ENCODE peak calls at places on chromosomes 6 and 20, in four cellular contexts. One of them, this sample, is unnamed.

GRCh38 chr6:125511809-125512341 is 210.1 kb upstream of the HDDC2 start:
- DNase-seq in keratinocyte: no peak
- DNase-seq in lung: no peak
- DNase-seq in OCI-LY7: no peak
- DNase-seq in this sample: no peak

GRCh38 chr6:64383277-64383676 is 747.7 kb downstream of the PHF3 start:
- DNase-seq in keratinocyte: no peak
- DNase-seq in lung: no peak
- DNase-seq in OCI-LY7: no peak
- DNase-seq in this sample: no peak

GRCh38 chr20:36572701-36573102 is 695 bp upstream of the TGIF2 start:
- DNase-seq in keratinocyte: no peak
- DNase-seq in lung: no peak
- DNase-seq in OCI-LY7: no peak
- DNase-seq in this sample: peak

GRCh38 chr20:59289994-59290393 is 10.4 kb upstream of the EDN3 start:
- DNase-seq in keratinocyte: no peak
- DNase-seq in lung: no peak
- DNase-seq in OCI-LY7: no peak
- DNase-seq in this sample: no peak

GRCh38 chr20:48166082-48166835 is 381.0 kb upstream of the SULF2 start:
- DNase-seq in keratinocyte: no peak
- DNase-seq in lung: no peak
- DNase-seq in OCI-LY7: no peak
- DNase-seq in this sample: no peak

GRCh38 chr6:167485186-167485978 is 160.5 kb downstream of the TTLL2 start:
- DNase-seq in keratinocyte: no peak
- DNase-seq in lung: no peak
- DNase-seq in OCI-LY7: no peak
- DNase-seq in this sample: no peak

GRCh38 chr20:6756961-6757595 is 10.4 kb upstream of the BMP2 start:
- DNase-seq in keratinocyte: no peak
- DNase-seq in lung: no peak
- DNase-seq in OCI-LY7: no peak
- DNase-seq in this sample: no peak

GRCh38 chr6:154534531-154534930 is 24.0 kb upstream of the CNKSR3 start:
- DNase-seq in keratinocyte: no peak
- DNase-seq in lung: no peak
- DNase-seq in OCI-LY7: no peak
- DNase-seq in this sample: no peak

GRCh38 chr6:6752129-6752528 is 163.6 kb downstream of the LY86 start:
- DNase-seq in keratinocyte: no peak
- DNase-seq in lung: no peak
- DNase-seq in OCI-LY7: no peak
- DNase-seq in this sample: no peak

GRCh38 chr6:134288538-134289203 is 29.2 kb downstream of the SGK1 start:
- DNase-seq in keratinocyte: peak
- DNase-seq in lung: no peak
- DNase-seq in OCI-LY7: no peak
- DNase-seq in this sample: peak

GRCh38 chr6:39812853-39813533 is 20.8 kb downstream of the DAAM2 start:
- DNase-seq in keratinocyte: no peak
- DNase-seq in lung: no peak
- DNase-seq in OCI-LY7: peak
- DNase-seq in this sample: no peak

GRCh38 chr6:132780770-132781371 is 17.6 kb downstream of the SLC18B1 start:
- DNase-seq in keratinocyte: no peak
- DNase-seq in lung: no peak
- DNase-seq in OCI-LY7: peak
- DNase-seq in this sample: no peak

GRCh38 chr6:104558746-104559145 is 301.0 kb downstream of the HACE1 start:
- DNase-seq in keratinocyte: no peak
- DNase-seq in lung: no peak
- DNase-seq in OCI-LY7: no peak
- DNase-seq in this sample: no peak

GRCh38 chr20:22615425-22615824 is 31.1 kb upstream of the FOXA2 start:
- DNase-seq in keratinocyte: no peak
- DNase-seq in lung: no peak
- DNase-seq in OCI-LY7: no peak
- DNase-seq in this sample: no peak

GRCh38 chr20:59022754-59023153 is 3.5 kb downstream of the TUBB1 start:
- DNase-seq in keratinocyte: no peak
- DNase-seq in lung: no peak
- DNase-seq in OCI-LY7: no peak
- DNase-seq in this sample: no peak

GRCh38 chr20:1357921-1358671 is 29.2 kb upstream of the SDCBP2 start:
- DNase-seq in keratinocyte: no peak
- DNase-seq in lung: no peak
- DNase-seq in OCI-LY7: no peak
- DNase-seq in this sample: no peak

GRCh38 chr6:105452924-105453756 is 50.3 kb upstream of the PREP start:
- DNase-seq in keratinocyte: no peak
- DNase-seq in lung: no peak
- DNase-seq in OCI-LY7: peak
- DNase-seq in this sample: peak

GRCh38 chr6:54419885-54420284 is 111.6 kb downstream of the TINAG start:
- DNase-seq in keratinocyte: peak
- DNase-seq in lung: no peak
- DNase-seq in OCI-LY7: no peak
- DNase-seq in this sample: no peak

GRCh38 chr20:45019764-45020126 is 53.4 kb downstream of the STK4 start:
- DNase-seq in keratinocyte: no peak
- DNase-seq in lung: no peak
- DNase-seq in OCI-LY7: no peak
- DNase-seq in this sample: no peak

GRCh38 chr20:46367967-46368901 is 38.2 kb downstream of the ELMO2 start:
- DNase-seq in keratinocyte: no peak
- DNase-seq in lung: no peak
- DNase-seq in OCI-LY7: no peak
- DNase-seq in this sample: no peak

GRCh38 chr6:22149501-22150490 is 147.0 kb downstream of the PRL start:
- DNase-seq in keratinocyte: no peak
- DNase-seq in lung: no peak
- DNase-seq in OCI-LY7: no peak
- DNase-seq in this sample: no peak

GRCh38 chr6:11113038-11113437 is 1.5 kb upstream of the ERVFRD-1 start:
- DNase-seq in keratinocyte: no peak
- DNase-seq in lung: no peak
- DNase-seq in OCI-LY7: no peak
- DNase-seq in this sample: no peak

GRCh38 chr6:134029495-134030455 is 22.6 kb downstream of the SLC2A12 start:
- DNase-seq in keratinocyte: no peak
- DNase-seq in lung: no peak
- DNase-seq in OCI-LY7: no peak
- DNase-seq in this sample: no peak

GRCh38 chr6:39224058-39224457 is 5.2 kb downstream of the KCNK5 start:
- DNase-seq in keratinocyte: no peak
- DNase-seq in lung: peak
- DNase-seq in OCI-LY7: no peak
- DNase-seq in this sample: no peak

GRCh38 chr6:154243793-154244768 is 112.5 kb downstream of the IPCEF1 start:
- DNase-seq in keratinocyte: no peak
- DNase-seq in lung: no peak
- DNase-seq in OCI-LY7: no peak
- DNase-seq in this sample: no peak

GRCh38 chr6:163460307-163460782 is 45.8 kb downstream of the QKI start:
- DNase-seq in keratinocyte: no peak
- DNase-seq in lung: no peak
- DNase-seq in OCI-LY7: no peak
- DNase-seq in this sample: peak

GRCh38 chr6:109139109-109139508 is 43.8 kb downstream of the CEP57L1 start:
- DNase-seq in keratinocyte: no peak
- DNase-seq in lung: no peak
- DNase-seq in OCI-LY7: no peak
- DNase-seq in this sample: no peak

GRCh38 chr20:33811763-33812672 is 870 bp downstream of the CHMP4B start:
- DNase-seq in keratinocyte: peak
- DNase-seq in lung: peak
- DNase-seq in OCI-LY7: peak
- DNase-seq in this sample: no peak

GRCh38 chr6:96391776-96392175 is 129.8 kb upstream of the UFL1 start:
- DNase-seq in keratinocyte: no peak
- DNase-seq in lung: no peak
- DNase-seq in OCI-LY7: no peak
- DNase-seq in this sample: no peak

GRCh38 chr6:24332306-24332705 is 25.6 kb downstream of the DCDC2 start:
- DNase-seq in keratinocyte: peak
- DNase-seq in lung: no peak
- DNase-seq in OCI-LY7: no peak
- DNase-seq in this sample: no peak

GRCh38 chr6:161586866-161587265 is 313.0 kb upstream of the AGPAT4 start:
- DNase-seq in keratinocyte: no peak
- DNase-seq in lung: no peak
- DNase-seq in OCI-LY7: no peak
- DNase-seq in this sample: no peak

GRCh38 chr6:81561071-81561564 is 191.4 kb downstream of the TENT5A start:
- DNase-seq in keratinocyte: no peak
- DNase-seq in lung: no peak
- DNase-seq in OCI-LY7: no peak
- DNase-seq in this sample: no peak

GRCh38 chr6:102736941-102737368 is 1343.4 kb downstream of the GRIK2 start:
- DNase-seq in keratinocyte: no peak
- DNase-seq in lung: no peak
- DNase-seq in OCI-LY7: no peak
- DNase-seq in this sample: no peak

GRCh38 chr20:17641520-17641964 is 40.5 kb downstream of the RRBP1 start:
- DNase-seq in keratinocyte: no peak
- DNase-seq in lung: no peak
- DNase-seq in OCI-LY7: no peak
- DNase-seq in this sample: no peak

DNA sequence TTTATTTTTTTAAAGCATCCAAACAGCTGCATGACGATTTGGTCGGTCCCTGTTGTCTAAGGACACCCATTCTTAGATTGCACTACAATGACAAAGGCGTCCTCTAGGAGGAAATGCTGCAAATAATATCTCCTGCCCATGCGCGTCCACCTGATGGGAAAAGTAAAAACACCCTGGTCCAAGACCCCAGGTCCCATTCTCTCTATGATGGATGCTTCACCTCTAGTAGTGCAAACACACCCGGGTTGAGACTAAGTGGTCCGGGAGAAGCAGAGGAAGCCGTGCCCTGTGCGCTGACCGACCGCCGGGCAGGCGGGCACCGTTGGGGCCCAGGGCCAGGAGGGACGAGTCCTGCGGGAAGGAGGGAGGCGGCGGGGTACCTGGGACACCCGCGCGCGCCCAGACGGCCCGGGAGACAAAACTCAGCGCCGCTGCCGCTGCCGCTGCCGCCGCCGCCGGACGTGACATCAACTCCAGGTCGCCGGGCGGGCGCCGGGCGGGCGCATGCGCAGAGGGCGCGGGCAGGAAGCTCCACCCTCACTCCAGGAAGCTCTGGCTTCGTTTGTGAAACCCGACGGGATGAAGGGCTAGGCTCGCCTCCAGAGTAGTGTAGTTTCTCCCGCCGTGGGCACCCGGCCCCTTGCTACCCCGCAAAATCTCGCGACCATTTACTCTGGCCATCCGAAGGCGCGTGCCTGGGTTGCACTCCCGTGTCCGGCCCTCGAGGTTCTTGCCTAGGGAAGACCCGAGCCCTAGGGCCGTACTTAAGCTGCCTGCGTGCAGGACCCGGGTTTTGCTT is at the start of gene TBC1D7:
- DNase-seq in keratinocyte: peak
- DNase-seq in lung: peak
- DNase-seq in OCI-LY7: peak
- DNase-seq in this sample: peak
- TF ChIP-seq CTCF in keratinocyte: no peak
- TF ChIP-seq CTCF in lung: no peak
- TF ChIP-seq CTCF in OCI-LY7: no peak
- TF ChIP-seq CTCF in this sample: no peak

GRCh38 chr20:62449951-62450815 is 22.8 kb upstream of the RBBP8NL start:
- DNase-seq in keratinocyte: no peak
- DNase-seq in lung: no peak
- DNase-seq in OCI-LY7: no peak
- DNase-seq in this sample: no peak
- TF ChIP-seq CTCF in keratinocyte: no peak
- TF ChIP-seq CTCF in lung: no peak
- TF ChIP-seq CTCF in OCI-LY7: no peak
- TF ChIP-seq CTCF in this sample: no peak

GRCh38 chr6:1395941-1396908 is 6.8 kb downstream of the FOXF2 start:
- DNase-seq in keratinocyte: no peak
- DNase-seq in lung: no peak
- DNase-seq in OCI-LY7: no peak
- DNase-seq in this sample: no peak

GRCh38 chr6:1393641-1394283 is 4.4 kb downstream of the FOXF2 start:
- DNase-seq in keratinocyte: no peak
- DNase-seq in lung: no peak
- DNase-seq in OCI-LY7: no peak
- DNase-seq in this sample: peak

GRCh38 chr6:1394591-1395463 is 5.5 kb downstream of the FOXF2 start:
- DNase-seq in keratinocyte: no peak
- DNase-seq in lung: no peak
- DNase-seq in OCI-LY7: no peak
- DNase-seq in this sample: no peak

GRCh38 chr6:1396952-1397868 is 7.8 kb downstream of the FOXF2 start:
- DNase-seq in keratinocyte: peak
- DNase-seq in lung: peak
- DNase-seq in OCI-LY7: peak
- DNase-seq in this sample: peak

DNA sequence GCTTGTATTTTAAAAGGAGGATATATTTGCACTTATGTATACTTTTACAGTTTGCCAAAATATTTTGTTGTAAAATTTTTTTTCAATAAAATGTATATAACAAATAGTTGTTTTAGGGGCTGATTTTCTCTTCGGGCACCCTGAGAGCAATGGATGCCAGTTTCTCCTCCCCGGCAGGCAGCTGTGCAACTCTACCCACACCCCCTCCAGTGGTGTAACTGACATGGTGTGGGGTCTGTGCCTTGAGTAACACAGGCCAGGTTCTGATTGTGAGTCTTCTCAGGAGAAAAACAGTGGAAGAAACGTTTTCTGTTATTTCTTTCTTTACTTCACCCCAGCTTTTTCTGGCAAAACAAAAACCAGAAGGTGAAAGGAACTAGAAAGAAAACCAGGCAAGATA is 6.1 kb downstream of the FOXF2 start:
- DNase-seq in keratinocyte: no peak
- DNase-seq in lung: no peak
- DNase-seq in OCI-LY7: no peak
- DNase-seq in this sample: no peak
- TF ChIP-seq CTCF in keratinocyte: no peak
- TF ChIP-seq CTCF in lung: no peak
- TF ChIP-seq CTCF in OCI-LY7: no peak
- TF ChIP-seq CTCF in this sample: no peak

DNA sequence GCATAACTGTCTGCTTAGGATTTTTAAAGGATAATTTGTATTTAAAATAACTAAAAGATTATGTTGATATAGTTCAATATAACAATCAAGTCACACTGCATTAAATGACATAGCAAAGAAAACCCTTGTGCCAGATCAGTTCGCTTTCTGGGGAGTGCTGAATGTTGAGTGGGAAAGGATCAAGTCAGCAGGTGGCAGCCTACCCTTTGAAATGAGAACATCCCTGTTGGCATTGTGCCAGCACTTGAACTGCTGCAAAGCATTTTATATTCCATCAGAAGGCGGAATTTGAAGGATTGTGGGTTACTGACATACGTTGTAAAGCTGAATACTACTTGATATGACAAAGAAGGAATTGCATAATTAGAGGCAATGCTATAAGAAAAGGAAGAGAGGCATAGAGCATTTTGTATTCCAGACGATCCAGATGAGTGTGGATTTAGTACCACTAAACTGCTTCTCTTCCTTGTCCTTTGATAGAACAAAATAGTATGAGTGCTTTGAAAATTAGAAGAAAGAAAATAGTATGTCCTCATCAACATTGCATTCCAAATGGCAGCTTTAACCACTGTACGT is 26.6 kb downstream of the BCKDHB start:
- DNase-seq in keratinocyte: peak
- DNase-seq in lung: peak
- DNase-seq in OCI-LY7: peak
- DNase-seq in this sample: no peak
- TF ChIP-seq CTCF in keratinocyte: peak
- TF ChIP-seq CTCF in lung: peak
- TF ChIP-seq CTCF in OCI-LY7: peak
- TF ChIP-seq CTCF in this sample: no peak